ENCODE peak calls at places on chromosomes 5 and 9, in seven cellular contexts. U, J, G, C, Q, W and X are unnamed samples.

GRCh38 chr9:89941875-89942274 is 337.1 kb downstream of the GADD45G start:
- DNase-seq in U (no peak), C (no peak), W (peak; percentile 71), J (no peak), Q (peak; percentile 73), G (no peak), X (peak; percentile 58)

GRCh38 chr5:79236364-79236969 is 536 bp downstream of the JMY start:
- DNase-seq in U (no peak), W (peak; percentile 86), Q (no peak), J (no peak), C (no peak), G (no peak), X (no peak)

GRCh38 chr9:21919377-21920362 is 74.5 kb downstream of the CDKN2A start:
- DNase-seq in C (no peak), W (peak; percentile 76), U (no peak), J (no peak), Q (peak; percentile 69), G (no peak), X (no peak)

GRCh38 chr5:96342581-96342980 is 90.5 kb downstream of the PCSK1 start:
- DNase-seq in C (no peak), Q (no peak), W (no peak), U (no peak), G (no peak), J (no peak), X (no peak)

GRCh38 chr5:170917113-170917512 is 55.3 kb downstream of the RANBP17 start:
- DNase-seq in C (no peak), U (no peak), G (no peak), Q (no peak), J (no peak), W (no peak), X (no peak)

GRCh38 chr5:33423018-33423630 is 17.6 kb upstream of the TARS1 start:
- DNase-seq in W (peak; percentile 46), J (peak; percentile 10), G (no peak), U (no peak), C (no peak), Q (no peak), X (no peak)

GRCh38 chr9:115466784-115467183 is 348.8 kb upstream of the TNC start:
- DNase-seq in G (no peak), U (no peak), C (no peak), Q (no peak), J (no peak), W (no peak), X (no peak)

GRCh38 chr9:93128715-93129224 is 5.3 kb downstream of the NINJ1 start:
- DNase-seq in U (no peak), J (no peak), W (no peak), Q (no peak), G (no peak), C (no peak), X (no peak)

GRCh38 chr5:79236970-79237734 is 1.2 kb downstream of the JMY start:
- DNase-seq in Q (no peak), G (peak; percentile 56), J (no peak), C (peak; percentile 10), W (peak; percentile 85), U (peak; percentile 48), X (no peak)

GRCh38 chr5:113548396-113548795 is 34.9 kb downstream of the YTHDC2 start:
- DNase-seq in J (no peak), U (no peak), C (no peak), G (no peak), W (no peak), Q (no peak), X (no peak)

GRCh38 chr5:136016945-136017530 is 11.8 kb upstream of the TGFBI start:
- DNase-seq in C (no peak), G (no peak), Q (no peak), J (no peak), W (peak; percentile 26), U (no peak), X (no peak)

GRCh38 chr5:133434336-133434735 is 178.0 kb downstream of the FSTL4 start:
- DNase-seq in J (no peak), W (no peak), U (no peak), C (no peak), Q (no peak), G (no peak), X (peak; percentile 82)

GRCh38 chr5:170541146-170541769 is 37.4 kb downstream of the KCNIP1 start:
- DNase-seq in Q (no peak), J (no peak), U (no peak), G (no peak), C (no peak), W (no peak), X (no peak)

GRCh38 chr5:2813678-2814077 is 62.2 kb upstream of the IRX2 start:
- DNase-seq in G (no peak), U (no peak), J (no peak), C (no peak), W (no peak), Q (no peak), X (no peak)

GRCh38 chr5:146731909-146732659 is 146.5 kb downstream of the PPP2R2B start:
- DNase-seq in Q (peak; percentile 50), C (no peak), J (no peak), W (peak; percentile 7), G (no peak), U (no peak), X (no peak)

GRCh38 chr5:30501065-30501464 is 692.4 kb upstream of the CDH6 start:
- DNase-seq in C (no peak), Q (no peak), W (no peak), U (no peak), G (no peak), J (no peak), X (no peak)

GRCh38 chr5:71719092-71719964 is at the start of gene CARTPT:
- DNase-seq in U (no peak), Q (no peak), J (no peak), W (peak; percentile 57), C (no peak), G (no peak), X (no peak)

GRCh38 chr5:129125819-129126218 is 31.3 kb downstream of the ISOC1 start:
- DNase-seq in G (no peak), U (no peak), C (no peak), W (no peak), Q (no peak), J (no peak), X (no peak)

GRCh38 chr9:124818431-124819281 is 34.6 kb upstream of the WDR38 start:
- DNase-seq in C (no peak), U (no peak), G (no peak), Q (no peak), J (no peak), W (peak; percentile 43), X (no peak)

GRCh38 chr9:121963542-121963995 is 129.5 kb downstream of the TTLL11 start:
- DNase-seq in J (no peak), U (no peak), W (no peak), Q (peak; percentile 76), C (no peak), G (no peak), X (no peak)

GRCh38 chr9:83509372-83509771 is 28.8 kb downstream of the FRMD3 start:
- DNase-seq in Q (peak; percentile 19), U (no peak), G (no peak), W (no peak), J (no peak), C (no peak), X (no peak)

GRCh38 chr5:127993476-127993875 is 90.1 kb upstream of the SLC12A2 start:
- DNase-seq in G (no peak), J (no peak), W (peak; percentile 73), Q (no peak), C (no peak), U (no peak), X (no peak)

GRCh38 chr9:107279084-107279483 is 4.0 kb upstream of the RAD23B start:
- DNase-seq in C (no peak), Q (no peak), U (no peak), J (no peak), G (no peak), W (no peak), X (no peak)

GRCh38 chr9:129868571-129869486 is 33.6 kb downstream of the USP20 start:
- DNase-seq in C (peak; percentile 76), G (peak; percentile 51), U (no peak), Q (no peak), W (no peak), J (no peak), X (no peak)

GRCh38 chr5:175556794-175557193 is 78.4 kb downstream of the SFXN1 start:
- DNase-seq in J (no peak), W (no peak), C (no peak), U (no peak), Q (no peak), G (no peak), X (no peak)

GRCh38 chr9:105328872-105329728 is 84.6 kb downstream of the SLC44A1 start:
- DNase-seq in W (no peak), Q (no peak), J (peak; percentile 52), G (no peak), U (no peak), C (no peak), X (no peak)